ENCODE peak calls at places on chromosomes 12 and 14, in four cellular contexts. O is left lung, S is neuronal stem cell, K is astrocyte. W is an unnamed sample.

GRCh38 chr14:97580923-97581495 is 783.8 kb downstream of the VRK1 start:
- DNase-seq in S (peak; percentile 48), O (no peak), K (no peak), W (no peak)

GRCh38 chr14:75513911-75514672 is 8.2 kb upstream of the BATF start:
- DNase-seq in K (no peak), S (no peak), O (no peak), W (no peak)

GRCh38 chr12:113185180-113186032 is at the start of the genes DDX54 and RITA1:
- DNase-seq in K (peak; percentile 57), S (peak; percentile 87), O (peak; percentile 93), W (peak; percentile 72)

GRCh38 chr12:8011331-8011730 is 21.2 kb upstream of the FOXJ2 start:
- DNase-seq in K (peak; percentile 43), O (no peak), S (no peak), W (no peak)

GRCh38 chr12:113149361-113150150 is at the start of gene CFAP73:
- DNase-seq in S (peak; percentile 87), K (peak; percentile 77), O (no peak), W (no peak)

GRCh38 chr12:25501565-25501964 is 51.5 kb downstream of the LMNTD1 start:
- DNase-seq in S (no peak), O (no peak), K (peak; percentile 32), W (no peak)

GRCh38 chr12:128609861-128610260 is 213.9 kb downstream of the SLC15A4 start:
- DNase-seq in S (peak; percentile 32), O (no peak), K (no peak), W (no peak)

GRCh38 chr12:109535231-109535862 is 38.0 kb downstream of the MMAB start:
- DNase-seq in S (no peak), K (no peak), O (no peak), W (no peak)

GRCh38 chr12:94326727-94327126 is 132.9 kb downstream of the CEP83 start:
- DNase-seq in O (no peak), S (no peak), K (peak; percentile 93), W (no peak)

GRCh38 chr12:100826323-100826722 is 31.7 kb downstream of the ANO4 start:
- DNase-seq in S (peak; percentile 63), K (peak; percentile 37), O (no peak), W (no peak)

GRCh38 chr12:49094104-49094948 is at the start of gene DHH:
- DNase-seq in K (no peak), O (peak; percentile 83), S (no peak), W (no peak)

GRCh38 chr12:55996201-55996714 is 818 bp upstream of the SUOX start:
- DNase-seq in K (peak; percentile 18), O (no peak), S (peak; percentile 54), W (peak; percentile 34)

GRCh38 chr12:31959701-31960391 is 631 bp downstream of the RESF1 start:
- DNase-seq in S (peak; percentile 38), O (no peak), K (peak; percentile 55), W (peak; percentile 61)

GRCh38 chr12:52146822-52147366 is 44.9 kb downstream of the KRT80 start:
- DNase-seq in K (no peak), S (no peak), O (peak; percentile 49), W (no peak)

DNA sequence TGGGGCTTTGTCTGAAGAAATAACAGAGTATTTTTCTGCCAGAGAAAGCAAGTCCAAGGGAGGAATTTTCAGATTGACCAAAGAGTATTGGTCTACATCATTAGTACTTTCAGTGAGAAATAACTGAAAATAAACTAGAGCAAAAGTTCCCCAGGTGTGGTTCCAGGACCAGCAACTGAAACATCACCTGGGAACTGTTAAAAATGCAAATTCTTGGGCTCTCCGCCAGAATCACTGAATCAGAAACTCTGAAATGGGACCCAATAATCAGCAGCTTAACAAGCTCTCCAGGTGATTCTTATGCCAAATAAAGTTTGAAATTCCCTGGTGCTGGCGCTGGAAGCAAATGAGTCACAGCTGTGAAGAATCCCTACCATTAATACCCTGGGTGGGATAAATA is 52.1 kb downstream of the EIF2S3B start:
- DNase-seq in K (no peak), S (no peak), O (no peak), W (no peak)
- H3K9me3 ChIP-seq in K (no peaks in the 10 kb centered on the region), S (no peaks in the 10 kb centered on the region), O (no peaks in the 10 kb centered on the region), W (no peaks in the 10 kb centered on the region)

DNA sequence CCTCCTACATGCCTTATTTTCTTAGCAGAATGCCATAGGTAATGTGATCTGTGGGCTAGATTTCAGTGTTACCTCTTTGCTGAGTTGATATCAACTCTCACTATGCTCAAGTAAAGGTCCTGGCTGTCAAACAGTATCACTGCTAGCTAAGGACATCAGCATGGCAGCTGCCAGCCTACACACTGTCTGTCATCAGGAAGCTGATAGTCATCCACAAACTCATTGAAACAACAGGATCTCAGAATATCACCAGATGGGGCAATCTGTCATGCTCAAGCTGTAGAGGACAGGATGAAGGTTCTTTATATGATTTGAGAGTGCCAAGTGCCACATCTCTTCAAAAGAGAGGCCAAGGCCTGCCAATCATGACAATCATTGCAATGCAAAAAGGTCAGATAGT is 811.5 kb upstream of the SEL1L start:
- DNase-seq in O (no peak), S (no peak), K (no peak), W (no peak)
- H3K9me3 ChIP-seq in O (peaks cover 7% of the 10 kb centered on the region), S (no peaks in the 10 kb centered on the region), K (peaks cover 4% of the 10 kb centered on the region), W (no peaks in the 10 kb centered on the region)

GRCh38 chr12:114612062-114612461 is 71.9 kb downstream of the TBX3 start:
- DNase-seq in K (no peak), S (no peak), O (no peak), W (no peak)

GRCh38 chr12:114611145-114612018 is 72.6 kb downstream of the TBX3 start:
- DNase-seq in O (no peak), K (no peak), S (no peak), W (no peak)

GRCh38 chr12:114608509-114608908 is 75.5 kb downstream of the TBX3 start:
- DNase-seq in S (no peak), K (no peak), O (no peak), W (no peak)

GRCh38 chr12:114616081-114616480 is 67.9 kb downstream of the TBX3 start:
- DNase-seq in K (no peak), O (no peak), S (no peak), W (no peak)

GRCh38 chr12:114614040-114614439 is 69.9 kb downstream of the TBX3 start:
- DNase-seq in O (no peak), K (no peak), S (no peak), W (no peak)
- H3K9me3 ChIP-seq in O (peaks cover 6% of the 10 kb centered on the region), K (peaks cover 4% of the 10 kb centered on the region), S (no peaks in the 10 kb centered on the region), W (no peaks in the 10 kb centered on the region)

GRCh38 chr12:12550277-12550676 is 12.4 kb downstream of the DUSP16 start:
- DNase-seq in O (no peak), K (no peak), S (no peak), W (no peak)
- H3K9me3 ChIP-seq in O (no peaks in the 10 kb centered on the region), K (no peaks in the 10 kb centered on the region), S (no peaks in the 10 kb centered on the region), W (no peaks in the 10 kb centered on the region)

DNA sequence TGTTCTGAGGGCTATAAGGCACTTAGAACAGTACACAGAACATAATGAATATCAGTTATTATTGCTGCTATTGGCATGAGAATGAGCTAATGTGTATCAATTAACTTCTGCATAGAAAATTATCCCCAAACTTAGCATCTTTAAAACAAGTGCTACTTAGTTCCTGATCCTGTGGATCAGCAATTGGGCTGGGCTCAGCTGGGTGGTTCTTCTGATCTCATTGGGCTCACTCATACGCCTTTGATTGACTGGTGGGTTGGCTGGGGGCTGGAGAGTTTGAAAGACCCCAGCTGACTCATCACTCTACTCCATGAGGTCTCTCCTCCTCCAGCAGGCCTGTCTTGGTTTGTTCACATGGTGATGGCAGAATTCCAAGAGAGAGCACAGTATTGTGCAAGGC is 27.3 kb upstream of the HSPB8 start:
- DNase-seq in S (no peak), K (no peak), O (no peak), W (no peak)
- H3K9me3 ChIP-seq in S (no peaks in the 10 kb centered on the region), K (no peaks in the 10 kb centered on the region), O (peaks cover 21% of the 10 kb centered on the region), W (no peaks in the 10 kb centered on the region)

GRCh38 chr14:106346534-106347290 is 820.3 kb downstream of the TMEM121 start:
- DNase-seq in S (no peak), O (no peak), K (no peak), W (no peak)

GRCh38 chr14:106347890-106348755 is 821.7 kb downstream of the TMEM121 start:
- DNase-seq in K (no peak), S (no peak), O (no peak), W (no peak)

GRCh38 chr14:106343636-106344035 is 817.3 kb downstream of the TMEM121 start:
- DNase-seq in K (no peak), S (no peak), O (no peak), W (no peak)

GRCh38 chr14:106346084-106346483 is 819.7 kb downstream of the TMEM121 start:
- DNase-seq in K (no peak), S (no peak), O (no peak), W (no peak)

DNA sequence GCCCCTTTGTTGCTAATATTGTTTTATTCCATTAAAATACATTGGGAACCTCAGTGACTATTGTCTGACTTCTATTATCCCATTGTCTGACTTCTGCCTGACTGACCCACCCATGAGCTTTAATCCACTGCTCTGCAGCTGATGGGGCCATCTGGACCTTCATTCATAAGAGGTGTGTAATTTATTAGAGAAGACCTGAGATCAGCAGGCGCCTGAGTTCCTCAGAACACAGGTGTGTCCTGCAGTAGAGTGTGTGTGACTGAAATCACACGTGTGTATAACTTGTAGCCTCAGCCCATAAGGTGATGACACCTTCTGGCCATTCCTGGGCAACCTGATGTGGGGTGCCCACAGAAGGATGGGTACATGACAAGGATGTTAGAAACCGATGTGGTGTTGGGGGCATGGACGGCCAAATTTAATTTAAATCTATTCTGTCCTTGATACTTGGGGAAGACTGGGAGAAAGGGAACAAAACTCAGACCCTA is 821.0 kb downstream of the TMEM121 start:
- DNase-seq in O (no peak), S (no peak), K (no peak), W (no peak)
- H3K9me3 ChIP-seq in O (no peaks in the 10 kb centered on the region), S (no peaks in the 10 kb centered on the region), K (peaks cover 4% of the 10 kb centered on the region), W (no peaks in the 10 kb centered on the region)

DNA sequence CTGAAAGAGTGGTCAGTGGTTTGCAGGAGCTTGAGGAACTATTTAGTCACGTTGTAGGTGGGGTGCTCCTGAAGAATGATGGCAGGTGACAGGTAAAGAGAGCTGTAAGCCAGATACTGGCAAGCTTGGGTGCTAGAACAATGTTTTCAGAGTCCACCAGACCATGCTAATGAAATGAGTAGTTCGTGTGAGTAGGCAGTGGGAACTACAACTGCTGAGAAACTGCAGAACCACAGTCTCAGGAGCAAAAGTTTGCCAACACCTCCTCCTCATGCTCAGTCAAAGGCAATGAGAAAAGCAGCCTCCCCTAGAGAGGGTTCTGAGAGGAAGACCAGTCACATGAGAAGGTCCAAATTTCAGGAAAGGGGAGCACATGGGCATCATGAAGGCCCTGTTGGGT is 91.3 kb downstream of the PRKD1 start:
- DNase-seq in S (no peak), O (no peak), K (no peak), W (no peak)
- H3K9me3 ChIP-seq in S (peaks cover 9% of the 10 kb centered on the region), O (peaks cover 34% of the 10 kb centered on the region), K (peaks cover 16% of the 10 kb centered on the region), W (no peaks in the 10 kb centered on the region)

DNA sequence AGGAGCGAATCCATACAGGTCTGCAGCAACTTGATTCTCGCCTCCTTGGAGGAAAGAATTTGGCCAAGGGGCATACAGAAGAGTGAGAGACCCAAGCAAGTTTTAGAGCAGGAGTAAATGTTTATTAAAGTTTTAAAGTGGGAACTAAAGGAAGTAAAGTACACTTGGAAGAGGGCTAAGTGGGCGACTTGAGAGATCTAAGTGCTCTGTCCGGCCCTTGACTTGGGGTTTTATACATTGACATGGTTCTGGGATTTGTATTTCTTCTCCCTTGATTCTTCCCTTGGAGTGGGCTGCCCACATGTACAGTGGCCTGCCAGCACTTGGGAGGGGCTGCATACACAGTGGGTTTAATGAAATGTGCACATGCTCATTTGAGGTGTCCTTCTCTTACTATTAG is 421.2 kb downstream of the TMEM121 start:
- DNase-seq in S (no peak), K (no peak), O (no peak), W (no peak)
- H3K9me3 ChIP-seq in S (no peaks in the 10 kb centered on the region), K (peaks cover 9% of the 10 kb centered on the region), O (no peaks in the 10 kb centered on the region), W (no peaks in the 10 kb centered on the region)

W was measured in T-helper 17 cell.